ENCODE peak calls at places on chromosomes 3 and 15, in four cellular contexts. G is HuH-7.5; R is activated naive CD8-positive, alpha-beta T cell treated with anti-CD3 and anti-CD28 coated beads for 36 hours; M is cardiac muscle cell. K is an unnamed sample.

GRCh38 chr3:140922634-140923033 is 19.0 kb upstream of the SLC25A36 start:
- DNase-seq in R (no peak), G (no peak), M (no peak), K (peak)

GRCh38 chr3:13513051-13513912 is 33.2 kb downstream of the HDAC11 start:
- DNase-seq in M (peak), R (no peak), G (no peak), K (no peak)

GRCh38 chr3:158451405-158452045 is 119.5 kb upstream of the MLF1 start:
- DNase-seq in G (no peak), R (no peak), M (no peak), K (no peak)

GRCh38 chr3:100496711-100497261 is 4.4 kb downstream of the TMEM45A start:
- DNase-seq in G (no peak), R (no peak), M (no peak), K (no peak)

GRCh38 chr15:94451461-94451860 is 220.1 kb downstream of the MCTP2 start:
- DNase-seq in M (no peak), G (no peak), R (no peak), K (no peak)

GRCh38 chr15:81302605-81303204 is 21.2 kb downstream of the STARD5 start:
- DNase-seq in G (no peak), M (no peak), R (no peak), K (no peak)

GRCh38 chr3:59133350-59133749 is 83.5 kb upstream of the CFAP20DC start:
- DNase-seq in G (no peak), R (no peak), M (no peak), K (no peak)

GRCh38 chr3:15804553-15805095 is 6.8 kb upstream of the ANKRD28 start:
- DNase-seq in R (no peak), M (no peak), G (no peak), K (no peak)

GRCh38 chr15:25735550-25736384 is 127.4 kb downstream of the ATP10A start:
- DNase-seq in M (no peak), G (no peak), R (no peak), K (no peak)

GRCh38 chr3:100106094-100106493 is 8.2 kb downstream of the FILIP1L start:
- DNase-seq in G (no peak), M (no peak), R (no peak), K (no peak)